ENCODE peak calls at places on chromosomes 1 and 21, in four cellular contexts. One of them, this sample, is unnamed. For H3K9me3, the result is how much of the 10 kb centered on the place peaks cover.

GRCh38 chr1:160098852-160099647 is 631 bp upstream of the IGSF8 start:
- DNase-seq in GM23248: peak
- DNase-seq in neural progenitor cell: peak
- DNase-seq in fibroblast of lung: peak
- DNase-seq in this sample: peak

GRCh38 chr1:221166559-221167318 is 287.5 kb downstream of the HLX start:
- DNase-seq in neural progenitor cell: no peak
- DNase-seq in fibroblast of lung: no peak
- DNase-seq in GM23248: no peak
- DNase-seq in this sample: no peak

GRCh38 chr1:165290143-165290542 is 66.4 kb downstream of the LMX1A start:
- DNase-seq in GM23248: peak
- DNase-seq in neural progenitor cell: no peak
- DNase-seq in fibroblast of lung: peak
- DNase-seq in this sample: no peak

GRCh38 chr1:178566187-178566586 is 53.3 kb downstream of the TEX35 start:
- DNase-seq in fibroblast of lung: peak
- DNase-seq in GM23248: peak
- DNase-seq in neural progenitor cell: no peak
- DNase-seq in this sample: no peak

GRCh38 chr1:215749423-215749822 is 182.3 kb downstream of the KCTD3 start:
- DNase-seq in fibroblast of lung: peak
- DNase-seq in neural progenitor cell: no peak
- DNase-seq in GM23248: peak
- DNase-seq in this sample: no peak

GRCh38 chr1:32361674-32362473 is 411 bp downstream of the FAM229A start:
- DNase-seq in fibroblast of lung: peak
- DNase-seq in neural progenitor cell: peak
- DNase-seq in GM23248: peak
- DNase-seq in this sample: no peak

GRCh38 chr1:200081151-200081981 is 53.9 kb downstream of the NR5A2 start:
- DNase-seq in fibroblast of lung: peak
- DNase-seq in neural progenitor cell: peak
- DNase-seq in GM23248: no peak
- DNase-seq in this sample: no peak

GRCh38 chr1:164803366-164803765 is 244.4 kb downstream of the PBX1 start:
- DNase-seq in fibroblast of lung: peak
- DNase-seq in GM23248: no peak
- DNase-seq in neural progenitor cell: no peak
- DNase-seq in this sample: no peak

GRCh38 chr1:68016364-68016763 is 34.1 kb downstream of the DIRAS3 start:
- DNase-seq in GM23248: peak
- DNase-seq in neural progenitor cell: peak
- DNase-seq in fibroblast of lung: peak
- DNase-seq in this sample: no peak

GRCh38 chr1:202968895-202969295 is 1.8 kb upstream of the CYB5R1 start:
- DNase-seq in GM23248: peak
- DNase-seq in fibroblast of lung: peak
- DNase-seq in neural progenitor cell: peak
- DNase-seq in this sample: no peak

GRCh38 chr1:204751480-204751879 is 65.9 kb upstream of the LRRN2 start:
- DNase-seq in neural progenitor cell: no peak
- DNase-seq in GM23248: no peak
- DNase-seq in fibroblast of lung: no peak
- DNase-seq in this sample: no peak

GRCh38 chr1:111904478-111905218 is 84.8 kb downstream of the KCND3 start:
- DNase-seq in GM23248: peak
- DNase-seq in fibroblast of lung: peak
- DNase-seq in neural progenitor cell: peak
- DNase-seq in this sample: no peak

GRCh38 chr1:242243472-242243871 is 244.6 kb upstream of the MAP1LC3C start:
- DNase-seq in fibroblast of lung: no peak
- DNase-seq in neural progenitor cell: no peak
- DNase-seq in GM23248: no peak
- DNase-seq in this sample: no peak

GRCh38 chr1:28208818-28209441 is 23.9 kb downstream of the DNAJC8 start:
- DNase-seq in GM23248: peak
- DNase-seq in neural progenitor cell: peak
- DNase-seq in fibroblast of lung: peak
- DNase-seq in this sample: no peak

GRCh38 chr1:22376976-22377375 is 74.7 kb upstream of the ZBTB40 start:
- DNase-seq in fibroblast of lung: no peak
- DNase-seq in GM23248: peak
- DNase-seq in neural progenitor cell: no peak
- DNase-seq in this sample: no peak

GRCh38 chr1:232991238-232991637 is 40.8 kb downstream of the NTPCR start:
- DNase-seq in GM23248: no peak
- DNase-seq in fibroblast of lung: no peak
- DNase-seq in neural progenitor cell: no peak
- DNase-seq in this sample: no peak

GRCh38 chr1:150514260-150514659 is 1.3 kb upstream of the FALEC start:
- DNase-seq in neural progenitor cell: no peak
- DNase-seq in fibroblast of lung: no peak
- DNase-seq in GM23248: no peak
- DNase-seq in this sample: no peak

GRCh38 chr1:230851291-230851691 is 17.0 kb downstream of the C1orf198 start:
- DNase-seq in GM23248: peak
- DNase-seq in neural progenitor cell: peak
- DNase-seq in fibroblast of lung: peak
- DNase-seq in this sample: no peak

GRCh38 chr1:210299501-210299900 is 29.2 kb upstream of the HHAT start:
- DNase-seq in neural progenitor cell: no peak
- DNase-seq in GM23248: no peak
- DNase-seq in fibroblast of lung: no peak
- DNase-seq in this sample: no peak

GRCh38 chr1:29544406-29544805 is 308.1 kb downstream of the PTPRU start:
- DNase-seq in GM23248: no peak
- DNase-seq in fibroblast of lung: no peak
- DNase-seq in neural progenitor cell: no peak
- DNase-seq in this sample: no peak

GRCh38 chr21:37758997-37759396 is 157.3 kb downstream of the KCNJ6 start:
- DNase-seq in neural progenitor cell: peak
- DNase-seq in fibroblast of lung: peak
- DNase-seq in GM23248: peak
- DNase-seq in this sample: no peak

GRCh38 chr21:44706706-44707615 is 4.4 kb downstream of the TSPEAR start:
- DNase-seq in fibroblast of lung: no peak
- DNase-seq in GM23248: no peak
- DNase-seq in neural progenitor cell: peak
- DNase-seq in this sample: no peak

GRCh38 chr1:205354259-205354904 is 2.3 kb downstream of the KLHDC8A start:
- DNase-seq in fibroblast of lung: peak
- DNase-seq in GM23248: peak
- DNase-seq in neural progenitor cell: peak
- DNase-seq in this sample: peak

GRCh38 chr1:159088050-159088449 is 11.5 kb upstream of the AIM2 start:
- DNase-seq in fibroblast of lung: peak
- DNase-seq in neural progenitor cell: no peak
- DNase-seq in GM23248: peak
- DNase-seq in this sample: no peak

GRCh38 chr1:111570781-111571181 is 48.8 kb upstream of the RAP1A start:
- DNase-seq in fibroblast of lung: peak
- DNase-seq in neural progenitor cell: no peak
- DNase-seq in GM23248: peak
- DNase-seq in this sample: no peak

GRCh38 chr1:196355206-196355786 is 252.9 kb downstream of the KCNT2 start:
- DNase-seq in GM23248: peak
- DNase-seq in neural progenitor cell: no peak
- DNase-seq in fibroblast of lung: peak
- DNase-seq in this sample: no peak

GRCh38 chr21:44713846-44714245 is 2.5 kb upstream of the TSPEAR start:
- DNase-seq in GM23248: no peak
- DNase-seq in fibroblast of lung: no peak
- DNase-seq in neural progenitor cell: no peak
- DNase-seq in this sample: no peak

GRCh38 chr21:42830456-42831455 is 48.6 kb downstream of the WDR4 start:
- DNase-seq in GM23248: no peak
- DNase-seq in neural progenitor cell: no peak
- DNase-seq in fibroblast of lung: no peak
- DNase-seq in this sample: no peak

GRCh38 chr1:212482352-212483153 is 49.8 kb downstream of the NENF start:
- DNase-seq in GM23248: peak
- DNase-seq in neural progenitor cell: no peak
- DNase-seq in fibroblast of lung: peak
- DNase-seq in this sample: no peak

GRCh38 chr1:154186177-154186576 is 5.7 kb downstream of the TPM3 start:
- DNase-seq in neural progenitor cell: peak
- DNase-seq in GM23248: peak
- DNase-seq in fibroblast of lung: peak
- DNase-seq in this sample: no peak

GRCh38 chr1:178093150-178093957 is 550 bp upstream of the RASAL2 start:
- DNase-seq in neural progenitor cell: peak
- DNase-seq in GM23248: peak
- DNase-seq in fibroblast of lung: peak
- DNase-seq in this sample: peak

DNA sequence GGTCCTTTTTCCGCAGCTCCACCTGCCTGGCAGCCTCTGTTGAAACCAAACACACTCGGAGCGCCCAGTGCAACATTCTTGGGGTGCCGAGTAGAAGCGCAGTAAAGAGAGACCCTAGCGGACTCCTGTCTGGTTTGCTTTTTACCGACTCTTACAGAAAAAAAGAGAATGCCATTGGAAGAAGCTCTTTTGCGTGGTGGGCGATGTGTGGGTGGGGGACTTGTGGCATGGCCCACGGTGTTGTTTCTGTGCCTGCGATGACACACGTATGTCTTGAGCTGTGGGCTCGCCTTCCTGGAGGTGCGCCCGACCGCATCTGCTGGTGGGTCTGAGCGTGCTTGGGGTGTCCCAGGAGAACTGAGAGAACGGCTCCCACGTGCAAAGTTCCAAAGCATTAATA is 7.3 kb upstream of the BARHL2 start:
- DNase-seq in fibroblast of lung: no peak
- DNase-seq in neural progenitor cell: no peak
- DNase-seq in GM23248: no peak
- DNase-seq in this sample: no peak
- TF ChIP-seq EZH2 in fibroblast of lung: peak
- TF ChIP-seq EZH2 in neural progenitor cell: peak
- TF ChIP-seq EZH2 in GM23248: peak
- TF ChIP-seq EZH2 in this sample: no peak

DNA sequence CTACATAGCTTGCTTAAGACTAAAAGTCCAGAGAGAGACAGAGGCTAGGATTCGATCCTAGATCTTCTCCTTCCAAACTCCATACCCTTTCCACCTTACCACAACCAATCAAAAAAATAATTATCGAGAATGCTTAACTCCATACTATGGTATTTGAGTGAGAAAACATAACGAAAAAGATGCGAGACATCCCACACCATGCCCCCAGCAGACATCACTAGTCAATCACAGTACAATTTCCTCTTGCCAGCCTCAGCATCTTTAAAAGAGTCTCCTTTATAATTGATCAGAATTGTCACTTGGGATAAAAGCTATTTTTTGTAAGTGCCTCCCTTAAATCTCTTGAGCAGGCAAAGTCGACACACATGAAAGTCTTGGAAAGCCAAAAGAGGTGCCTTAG is 875 bp downstream of the NCF2 start:
- DNase-seq in neural progenitor cell: no peak
- DNase-seq in GM23248: no peak
- DNase-seq in fibroblast of lung: no peak
- DNase-seq in this sample: no peak
- H3K4me3 ChIP-seq in neural progenitor cell: no peak
- H3K4me3 ChIP-seq in GM23248: no peak
- H3K4me3 ChIP-seq in fibroblast of lung: no peak
- H3K4me3 ChIP-seq in this sample: no peak

GRCh38 chr1:201253906-201254624 is 29.2 kb upstream of the PKP1 start:
- DNase-seq in fibroblast of lung: no peak
- DNase-seq in GM23248: no peak
- DNase-seq in neural progenitor cell: no peak
- DNase-seq in this sample: no peak
- H3K9me3 ChIP-seq in fibroblast of lung: under half
- H3K9me3 ChIP-seq in GM23248: under half
- H3K9me3 ChIP-seq in neural progenitor cell: under half
- H3K9me3 ChIP-seq in this sample: under half

DNA sequence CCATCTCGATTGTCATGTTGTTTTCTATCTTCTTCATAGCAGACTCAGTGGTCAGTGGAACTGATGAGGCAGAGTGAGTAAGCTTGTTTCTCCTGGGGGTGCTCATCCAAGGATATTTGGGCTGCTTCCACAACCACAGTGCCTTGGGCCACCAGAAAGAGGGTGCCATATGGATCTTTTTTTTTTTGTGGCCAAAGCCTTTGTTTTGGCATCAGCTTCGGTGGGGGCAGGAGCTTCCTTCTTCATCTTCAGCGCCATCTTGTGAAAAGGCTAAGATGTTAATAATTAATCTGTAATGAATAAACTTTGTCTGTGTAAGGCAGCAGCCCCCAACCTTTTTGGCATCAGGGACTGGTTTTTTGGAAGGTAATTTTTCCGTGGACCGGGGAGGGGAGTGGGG is 6.6 kb upstream of the PLPP3 start:
- DNase-seq in GM23248: peak
- DNase-seq in fibroblast of lung: no peak
- DNase-seq in neural progenitor cell: no peak
- DNase-seq in this sample: no peak
- TF ChIP-seq EZH2 in GM23248: no peak
- TF ChIP-seq EZH2 in fibroblast of lung: no peak
- TF ChIP-seq EZH2 in neural progenitor cell: no peak
- TF ChIP-seq EZH2 in this sample: no peak

GRCh38 chr1:47688161-47688560 is 250.3 kb downstream of the FOXD2 start:
- DNase-seq in fibroblast of lung: no peak
- DNase-seq in GM23248: no peak
- DNase-seq in neural progenitor cell: no peak
- DNase-seq in this sample: no peak
- H3K4me3 ChIP-seq in fibroblast of lung: no peak
- H3K4me3 ChIP-seq in GM23248: no peak
- H3K4me3 ChIP-seq in neural progenitor cell: no peak
- H3K4me3 ChIP-seq in this sample: no peak